ENCODE peak calls at places on chromosomes 13 and 19, in four cellular contexts. P is breast epithelium, E is ovary, D is PC-3. R is an unnamed sample.

GRCh38 chr19:49883094-49883493 is 5.6 kb downstream of the TBC1D17 start:
- DNase-seq in P (no peak), E (no peak), D (no peak), R (no peak)

GRCh38 chr13:40315416-40316064 is 350.9 kb downstream of the FOXO1 start:
- DNase-seq in P (peak; percentile 36), E (no peak), D (no peak), R (peak; percentile 59)

GRCh38 chr13:28819748-28820098 is 416 bp upstream of the MTUS2 start:
- DNase-seq in P (no peak), E (peak; percentile 40), D (peak; percentile 23), R (no peak)

GRCh38 chr13:25375727-25376358 is 4.1 kb downstream of the ATP8A2 start:
- DNase-seq in P (no peak), E (no peak), D (peak; percentile 63), R (peak; percentile 44)

GRCh38 chr19:7106711-7107657 is 37.5 kb downstream of the ZNF557 start:
- DNase-seq in P (no peak), E (no peak), D (no peak), R (no peak)

GRCh38 chr13:38483623-38484022 is 134.0 kb downstream of the UFM1 start:
- DNase-seq in P (no peak), E (no peak), D (no peak), R (no peak)

GRCh38 chr13:96686286-96686685 is 308.0 kb downstream of the OXGR1 start:
- DNase-seq in P (no peak), E (no peak), D (no peak), R (no peak)

GRCh38 chr19:8163781-8164180 is 14.4 kb upstream of the FBN3 start:
- DNase-seq in P (no peak), E (no peak), D (peak; percentile 63), R (no peak)

GRCh38 chr13:114071441-114071840 is 61.0 kb downstream of the RASA3 start:
- DNase-seq in P (no peak), E (no peak), D (no peak), R (no peak)

GRCh38 chr13:106299616-106300015 is 235.8 kb downstream of the EFNB2 start:
- DNase-seq in P (no peak), E (no peak), D (no peak), R (no peak)

GRCh38 chr19:43474986-43475705 is 9.7 kb upstream of the LYPD3 start:
- DNase-seq in P (peak; percentile 90), E (peak; percentile 98), D (peak; percentile 89), R (peak; percentile 98)

GRCh38 chr13:20141238-20142018 is 19.4 kb downstream of the GJA3 start:
- DNase-seq in P (no peak), E (no peak), D (no peak), R (no peak)

GRCh38 chr19:40716031-40716654 is 543 bp downstream of the COQ8B start:
- DNase-seq in P (no peak), E (peak; percentile 64), D (peak; percentile 91), R (peak; percentile 93)

GRCh38 chr13:20301391-20302071 is 69.4 kb upstream of the GJB6 start:
- DNase-seq in P (no peak), E (no peak), D (no peak), R (no peak)

GRCh38 chr19:22286151-22286810 is at the start of gene ZNF729:
- DNase-seq in P (peak; percentile 58), E (no peak), D (no peak), R (no peak)

GRCh38 chr13:92172191-92172590 is 773.8 kb downstream of the GPC5 start:
- DNase-seq in P (no peak), E (no peak), D (no peak), R (no peak)

GRCh38 chr19:30222428-30222873 is 149.7 kb upstream of the ZNF536 start:
- DNase-seq in P (no peak), E (no peak), D (no peak), R (peak; percentile 19)

GRCh38 chr19:16185123-16185924 is at the start of gene FAM32A:
- DNase-seq in P (peak; percentile 99), E (peak; percentile 100), D (peak; percentile 99), R (peak; percentile 99)

GRCh38 chr19:16184665-16185122 is 516 bp upstream of the FAM32A start:
- DNase-seq in P (no peak), E (no peak), D (no peak), R (no peak)

GRCh38 chr19:16190198-16190597 is 5.0 kb downstream of the FAM32A start:
- DNase-seq in P (no peak), E (no peak), D (no peak), R (no peak)

GRCh38 chr19:16188521-16188920 is 3.3 kb downstream of the FAM32A start:
- DNase-seq in P (no peak), E (no peak), D (no peak), R (no peak)

GRCh38 chr19:16185925-16186234 is 670 bp downstream of the FAM32A start:
- DNase-seq in P (no peak), E (no peak), D (peak; percentile 28), R (no peak)
- H3K4me3 ChIP-seq in P (peak overlapping the region; percentile 94), E (peak overlapping the region; percentile 63), D (peak overlapping the region; percentile 89), R (peak overlapping the region; percentile 59)

GRCh38 chr19:4720037-4720700 is 3.5 kb downstream of the DPP9 start:
- DNase-seq in P (no peak), E (no peak), D (no peak), R (no peak)
- H3K36me3 ChIP-seq in P (no peaks in the 10 kb centered on the region), E (no peaks in the 10 kb centered on the region), D (peaks cover 32% of the 10 kb centered on the region), R (peaks cover 47% of the 10 kb centered on the region)

DNA sequence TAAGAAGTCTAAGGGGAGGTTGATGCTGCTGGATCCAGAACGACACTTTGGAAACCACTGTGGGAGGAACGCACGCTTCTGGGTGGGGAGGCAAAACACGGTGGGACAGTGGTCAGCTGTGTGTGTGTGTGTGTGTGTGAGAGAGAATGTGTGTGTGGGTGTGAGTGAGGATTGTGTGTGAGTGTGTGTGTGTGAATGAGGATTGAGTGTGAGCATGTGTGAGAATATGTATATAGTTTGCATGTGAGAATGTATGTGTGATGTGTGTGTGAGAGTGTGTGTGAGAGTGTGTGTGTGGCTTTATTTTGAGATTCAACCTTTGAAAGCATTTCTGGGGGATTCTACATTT is 444 bp upstream of the SLC15A1 start:
- DNase-seq in P (no peak), E (no peak), D (no peak), R (no peak)
- H3K4me3 ChIP-seq in P (peak overlapping the region; percentile 46), E (no peak overlapping the region), D (peak overlapping the region; percentile 60), R (no peak overlapping the region)

DNA sequence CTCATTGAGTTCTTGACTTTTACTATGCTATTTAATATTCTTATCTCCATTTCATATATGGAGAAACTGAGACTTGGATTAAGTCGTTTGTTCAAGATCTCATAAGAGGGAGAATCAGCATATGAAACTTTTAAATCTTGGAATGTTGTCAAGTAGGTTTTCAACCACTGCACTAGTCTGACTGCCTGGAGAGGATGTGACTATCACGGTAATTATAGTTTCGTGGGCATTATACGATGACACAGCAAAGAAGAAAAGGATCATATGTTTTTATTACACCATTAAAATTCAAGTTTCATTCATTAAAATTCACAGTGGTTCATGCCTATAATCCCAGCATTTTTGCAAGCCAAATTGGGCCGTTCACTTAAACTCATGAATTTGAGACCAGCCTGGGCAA is 555.2 kb downstream of the SLITRK1 start:
- DNase-seq in P (no peak), E (no peak), D (peak; percentile 74), R (no peak)
- H3K36me3 ChIP-seq in P (no peaks in the 10 kb centered on the region), E (no peaks in the 10 kb centered on the region), D (no peaks in the 10 kb centered on the region), R (no peaks in the 10 kb centered on the region)

GRCh38 chr19:37563518-37563917 is 31.1 kb downstream of the ZNF571 start:
- DNase-seq in P (no peak), E (no peak), D (no peak), R (no peak)
- H3K4me3 ChIP-seq in P (no peak overlapping the region), E (no peak overlapping the region), D (no peak overlapping the region), R (no peak overlapping the region)

DNA sequence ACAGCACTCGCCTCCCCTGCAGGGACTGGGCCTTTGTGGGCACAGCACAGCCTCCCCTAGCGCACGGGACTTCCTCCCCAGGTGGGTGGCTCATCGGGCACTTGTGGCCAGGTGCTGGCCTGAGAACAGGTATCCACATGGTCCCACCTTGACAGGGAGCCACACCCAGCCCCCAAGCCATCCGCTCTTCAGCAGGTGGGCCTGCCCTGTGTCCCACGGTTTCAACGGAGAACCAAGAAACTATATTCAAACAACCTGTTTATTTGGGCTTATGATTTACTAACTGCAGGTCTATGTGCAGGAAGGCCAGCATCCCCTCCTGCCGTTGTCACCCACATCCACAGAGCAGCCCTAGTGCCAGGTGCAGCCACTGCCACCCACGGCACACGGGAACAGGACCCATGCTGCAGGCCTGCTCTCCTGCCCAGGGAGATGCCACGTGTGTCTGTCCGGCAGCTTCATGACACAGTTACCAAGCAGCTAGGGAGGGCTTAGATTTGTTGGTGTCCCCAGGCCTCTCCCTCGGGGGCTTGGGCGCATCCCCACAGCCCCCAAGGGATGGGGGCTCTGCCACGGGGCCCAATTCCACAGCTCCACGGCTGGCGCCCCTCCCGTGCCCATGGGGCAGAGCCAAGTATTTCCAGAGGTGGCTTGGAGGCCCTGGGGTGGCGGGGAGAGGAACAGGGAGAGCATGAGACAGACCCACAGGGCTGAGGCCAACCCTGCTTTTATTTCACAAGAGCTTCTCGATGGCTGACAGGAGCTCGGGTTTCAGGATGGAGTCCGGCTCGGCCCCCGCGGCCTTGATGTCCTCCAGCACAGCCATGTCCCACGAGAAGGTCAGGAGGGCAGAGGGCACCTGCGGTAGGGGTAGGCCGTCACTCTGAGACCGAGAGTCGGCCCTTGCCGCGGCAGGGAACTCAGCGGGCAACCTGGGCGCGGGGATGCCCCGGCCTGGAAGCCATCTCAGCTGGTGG is 12.5 kb downstream of the UBXN6 start:
- DNase-seq in P (no peak), E (no peak), D (no peak), R (peak; percentile 89)
- H3K36me3 ChIP-seq in P (peaks cover 26% of the 10 kb centered on the region), E (no peaks in the 10 kb centered on the region), D (no peaks in the 10 kb centered on the region), R (no peaks in the 10 kb centered on the region)

GRCh38 chr13:111210082-111210481 is 95.0 kb downstream of the ARHGEF7 start:
- DNase-seq in P (no peak), E (no peak), D (no peak), R (no peak)
- H3K4me3 ChIP-seq in P (no peak overlapping the region), E (no peak overlapping the region), D (no peak overlapping the region), R (no peak overlapping the region)

DNA sequence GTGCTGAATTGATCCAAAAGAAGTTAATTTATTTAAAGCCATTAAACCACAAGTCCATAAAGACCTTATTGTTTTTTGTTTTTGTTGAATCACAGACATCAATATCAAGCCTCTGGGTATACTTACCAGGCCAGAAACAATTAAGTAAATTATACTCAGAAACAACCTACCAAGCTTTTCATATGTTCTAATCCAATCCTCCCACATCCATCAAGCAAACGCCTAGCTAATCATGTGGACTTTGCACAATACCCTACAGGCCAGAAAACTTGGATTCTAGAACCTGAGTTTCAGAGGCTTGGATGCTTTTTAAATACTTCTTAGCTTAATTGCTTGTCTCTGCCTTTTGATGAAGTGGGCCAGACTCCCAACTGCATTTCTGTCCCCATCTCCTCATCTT is 39.9 kb downstream of the TGDS start:
- DNase-seq in P (no peak), E (no peak), D (no peak), R (no peak)
- H3K36me3 ChIP-seq in P (no peaks in the 10 kb centered on the region), E (no peaks in the 10 kb centered on the region), D (no peaks in the 10 kb centered on the region), R (no peaks in the 10 kb centered on the region)

GRCh38 chr19:4640247-4641000 is 1.1 kb downstream of the TNFAIP8L1 start:
- DNase-seq in P (no peak), E (no peak), D (no peak), R (no peak)
- H3K4me3 ChIP-seq in P (peak overlapping the region; percentile 73), E (peak overlapping the region; percentile 43), D (peak overlapping the region; percentile 90), R (peak overlapping the region; percentile 65)